ENCODE peak calls at places on chromosomes 12 and 14, in eight cellular contexts. W is D341Med; X is HFFc6; K is activated CD4-positive, alpha-beta T cell treated with anti-CD3 and anti-CD28 coated beads, Interleukin-2, amount 50 U/mL, for 48 hours; B is WTC11; C is fibroblast of the conjunctiva; S is activated gamma-delta T cell treated with Interleukin-2 at 50 U/mL for 16 hours; Y is kidney tubule cell. J is an unnamed sample.

GRCh38 chr12:46664771-46665287 is 161.0 kb downstream of the SLC38A4 start:
- DNase-seq in C (peak), Y (peak), K (no peak), W (no peak), B (no peak), S (no peak), X (peak), J (no peak)

GRCh38 chr14:51657762-51658161 is 6.1 kb downstream of the FRMD6 start:
- DNase-seq in Y (peak), K (no peak), C (no peak), S (no peak), W (no peak), B (no peak), X (peak), J (no peak)

GRCh38 chr12:64656429-64656828 is 46.1 kb downstream of the RASSF3 start:
- DNase-seq in Y (no peak), C (no peak), S (no peak), B (no peak), X (no peak), W (no peak), K (no peak), J (no peak)

GRCh38 chr14:61690982-61691381 is 4.3 kb upstream of the HIF1A start:
- DNase-seq in K (no peak), C (no peak), B (no peak), S (no peak), Y (no peak), W (no peak), X (no peak), J (no peak)

GRCh38 chr12:22255097-22255496 is 79.4 kb downstream of the ST8SIA1 start:
- DNase-seq in S (no peak), B (peak), X (no peak), K (no peak), Y (peak), W (no peak), C (no peak), J (no peak)

GRCh38 chr14:43938588-43939281 is 568.3 kb downstream of the FSCB start:
- DNase-seq in C (no peak), Y (no peak), B (no peak), W (no peak), S (no peak), X (no peak), K (no peak), J (no peak)

GRCh38 chr12:81992461-81992860 is 233.3 kb upstream of the PPFIA2 start:
- DNase-seq in B (peak), C (no peak), K (peak), S (peak), X (no peak), W (peak), Y (peak), J (no peak)

GRCh38 chr12:100186071-100186470 is 14.5 kb upstream of the ACTR6 start:
- DNase-seq in C (no peak), K (no peak), B (no peak), X (no peak), S (no peak), Y (no peak), W (no peak), J (peak)

GRCh38 chr14:38548091-38548490 is 292.2 kb upstream of the CLEC14A start:
- DNase-seq in S (no peak), W (no peak), Y (no peak), X (peak), B (no peak), C (no peak), K (no peak), J (no peak)

J was measured in osteocyte.